ENCODE peak calls at places on chromosomes 11 and 22, in seven cellular contexts. Z, X, P, O, J, H and L are unnamed samples.

GRCh38 chr22:35446365-35446764 is 46.4 kb downstream of the MCM5 start:
- DNase-seq in Z (peak; percentile 57), X (no peak), P (no peak), O (peak; percentile 25), J (no peak), H (no peak), L (no peak)

GRCh38 chr11:102138677-102139076 is 28.4 kb downstream of the YAP1 start:
- DNase-seq in Z (no peak), X (no peak), P (no peak), O (no peak), J (no peak), H (no peak), L (no peak)

GRCh38 chr11:8335683-8336082 is 72.0 kb upstream of the LMO1 start:
- DNase-seq in Z (no peak), X (no peak), P (no peak), O (no peak), J (no peak), H (no peak), L (no peak)

GRCh38 chr11:34204396-34205279 is 99.2 kb downstream of the NAT10 start:
- DNase-seq in Z (no peak), X (no peak), P (no peak), O (peak; percentile 93), J (no peak), H (no peak), L (no peak)

GRCh38 chr11:21177379-21177778 is 508.0 kb downstream of the NELL1 start:
- DNase-seq in Z (no peak), X (no peak), P (no peak), O (no peak), J (no peak), H (no peak), L (no peak)

GRCh38 chr11:26823963-26824362 is 102.1 kb upstream of the SLC5A12 start:
- DNase-seq in Z (no peak), X (no peak), P (no peak), O (no peak), J (no peak), H (no peak), L (no peak)

GRCh38 chr11:68936358-68936636 is 32.6 kb downstream of the IGHMBP2 start:
- DNase-seq in Z (no peak), X (no peak), P (no peak), O (no peak), J (no peak), H (no peak), L (no peak)

GRCh38 chr11:93330446-93330984 is at the start of gene DEUP1:
- DNase-seq in Z (peak; percentile 53), X (peak; percentile 66), P (no peak), O (peak; percentile 2), J (no peak), H (peak; percentile 41), L (peak; percentile 75)

GRCh38 chr11:62387381-62387780 is 31.5 kb upstream of the SCGB1A1 start:
- DNase-seq in Z (no peak), X (no peak), P (no peak), O (no peak), J (no peak), H (no peak), L (no peak)

GRCh38 chr22:37525746-37526350 is 6.6 kb upstream of the CARD10 start:
- DNase-seq in Z (no peak), X (no peak), P (no peak), O (no peak), J (no peak), H (no peak), L (no peak)

GRCh38 chr11:57368106-57368826 is 12.7 kb downstream of the PRG3 start:
- DNase-seq in Z (no peak), X (peak; percentile 72), P (no peak), O (no peak), J (no peak), H (peak; percentile 74), L (peak; percentile 63)

GRCh38 chr11:122758974-122759373 is 79.3 kb upstream of the CRTAM start:
- DNase-seq in Z (no peak), X (no peak), P (no peak), O (no peak), J (no peak), H (no peak), L (peak; percentile 80)

GRCh38 chr11:31557991-31558390 is 48.4 kb downstream of the ELP4 start:
- DNase-seq in Z (no peak), X (no peak), P (no peak), O (no peak), J (no peak), H (no peak), L (no peak)

GRCh38 chr22:37345863-37346514 is 63.7 kb downstream of the CYTH4 start:
- DNase-seq in Z (peak; percentile 14), X (no peak), P (no peak), O (no peak), J (no peak), H (no peak), L (no peak)

GRCh38 chr11:130426223-130427048 is 2.0 kb downstream of the ADAMTS8 start:
- DNase-seq in Z (no peak), X (no peak), P (no peak), O (no peak), J (no peak), H (no peak), L (peak; percentile 71)

GRCh38 chr11:107549253-107549953 is 16.1 kb downstream of the ALKBH8 start:
- DNase-seq in Z (no peak), X (no peak), P (no peak), O (no peak), J (no peak), H (no peak), L (no peak)

GRCh38 chr11:125129316-125129990 is 18.0 kb upstream of the TMEM218 start:
- DNase-seq in Z (no peak), X (no peak), P (no peak), O (no peak), J (no peak), H (no peak), L (peak; percentile 12)

GRCh38 chr11:12411395-12411794 is 34.0 kb downstream of the PARVA start:
- DNase-seq in Z (no peak), X (no peak), P (no peak), O (no peak), J (no peak), H (no peak), L (no peak)
- H3K27ac ChIP-seq in Z (peak overlapping the region; percentile 82), X (no peak overlapping the region), P (peak overlapping the region; percentile 86), O (peak overlapping the region; percentile 78), J (peak overlapping the region; percentile 56), H (no peak overlapping the region), L (no peak overlapping the region)

GRCh38 chr11:119700030-119700429 is 29.0 kb downstream of the NECTIN1 start:
- DNase-seq in Z (no peak), X (no peak), P (no peak), O (no peak), J (no peak), H (no peak), L (no peak)
- TF ChIP-seq CTCF in Z (no peak), X (no peak), P (no peak), O (no peak), J (no peak), H (no peak), L (no peak)

GRCh38 chr11:65556470-65557279 is 1.5 kb downstream of the LTBP3 start:
- DNase-seq in Z (no peak), X (no peak), P (no peak), O (no peak), J (peak; percentile 74), H (no peak), L (no peak)
- H3K4me3 ChIP-seq in Z (peak overlapping the region; percentile 58), X (peak overlapping the region; percentile 63), P (peak overlapping the region; percentile 80), O (peak overlapping the region; percentile 62), J (peak overlapping the region; percentile 82), H (no peak overlapping the region), L (no peak overlapping the region)

GRCh38 chr22:50547231-50547851 is 1.6 kb downstream of the KLHDC7B start:
- DNase-seq in Z (no peak), X (peak; percentile 45), P (no peak), O (no peak), J (no peak), H (no peak), L (no peak)
- H3K27ac ChIP-seq in Z (no peak overlapping the region), X (no peak overlapping the region), P (no peak overlapping the region), O (no peak overlapping the region), J (no peak overlapping the region), H (no peak overlapping the region), L (no peak overlapping the region)

GRCh38 chr11:38411149-38411548 is 1813.1 kb upstream of the RAG2 start:
- DNase-seq in Z (no peak), X (no peak), P (no peak), O (no peak), J (no peak), H (no peak), L (no peak)
- TF ChIP-seq CTCF in Z (no peak), X (no peak), P (no peak), O (no peak), J (no peak), H (no peak), L (no peak)

GRCh38 chr22:38755155-38755910 is 465 bp downstream of the SUN2 start:
- DNase-seq in Z (peak; percentile 95), X (peak; percentile 97), P (peak; percentile 88), O (peak; percentile 64), J (peak; percentile 98), H (peak; percentile 95), L (peak; percentile 96)

GRCh38 chr22:38751422-38752346 is 4.1 kb downstream of the SUN2 start:
- DNase-seq in Z (peak; percentile 83), X (peak; percentile 90), P (no peak), O (no peak), J (no peak), H (peak; percentile 59), L (peak; percentile 36)

GRCh38 chr22:38754247-38755154 is 1.3 kb downstream of the SUN2 start:
- DNase-seq in Z (peak; percentile 73), X (peak; percentile 72), P (peak; percentile 71), O (no peak), J (peak; percentile 95), H (peak; percentile 76), L (peak; percentile 77)

GRCh38 chr22:38755911-38756532 is at the start of gene SUN2:
- DNase-seq in Z (peak; percentile 96), X (peak; percentile 96), P (peak; percentile 83), O (peak; percentile 84), J (peak; percentile 97), H (peak; percentile 94), L (peak; percentile 95)

DNA sequence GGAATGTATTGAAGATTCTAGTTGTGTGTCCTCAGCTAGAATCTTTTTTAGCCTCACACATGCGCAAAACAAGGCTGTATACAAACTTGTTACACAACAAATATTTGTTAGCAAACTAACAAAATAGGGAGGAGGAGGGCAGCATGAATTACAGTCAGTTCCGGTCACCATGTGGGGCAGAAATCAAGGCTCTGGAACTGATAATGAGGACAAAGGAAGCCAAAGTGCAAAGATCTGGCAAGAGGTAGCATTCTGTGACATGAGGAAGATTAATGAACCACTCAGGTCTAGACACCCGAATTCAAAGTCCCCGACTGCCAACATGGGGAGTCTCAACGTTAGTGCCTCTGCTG is 1.9 kb downstream of the SUN2 start:
- DNase-seq in Z (no peak), X (no peak), P (no peak), O (no peak), J (no peak), H (no peak), L (no peak)
- H3K4me3 ChIP-seq in Z (peak overlapping the region; percentile 65), X (peak overlapping the region; percentile 72), P (peak overlapping the region; percentile 90), O (no peak overlapping the region), J (peak overlapping the region; percentile 94), H (no peak overlapping the region), L (no peak overlapping the region)

GRCh38 chr11:73225001-73225686 is 7.1 kb downstream of the P2RY2 start:
- DNase-seq in Z (no peak), X (peak; percentile 54), P (no peak), O (no peak), J (no peak), H (peak; percentile 48), L (peak; percentile 80)
- H3K27ac ChIP-seq in Z (no peak overlapping the region), X (peak overlapping the region; percentile 56), P (no peak overlapping the region), O (no peak overlapping the region), J (no peak overlapping the region), H (no peak overlapping the region), L (peak overlapping the region; percentile 91)